ENCODE peak calls at places on chromosomes 13 and 19, in eight cellular contexts. One of them, this sample, is unnamed.

GRCh38 chr13:97630725-97631124 is 196.8 kb downstream of the RAP2A start:
- DNase-seq in CD4-positive, alpha-beta memory T cell: no peak
- DNase-seq in right lobe of liver: no peak
- DNase-seq in mesendoderm: no peak
- DNase-seq in choroid plexus epithelial cell: no peak
- DNase-seq in heart left ventricle: no peak
- DNase-seq in heart right ventricle: no peak
- DNase-seq in astrocyte of the spinal cord: no peak
- DNase-seq in this sample: no peak

GRCh38 chr19:45547965-45548609 is 36.5 kb downstream of the OPA3 start:
- DNase-seq in CD4-positive, alpha-beta memory T cell: no peak
- DNase-seq in right lobe of liver: no peak
- DNase-seq in mesendoderm: peak; percentile 51
- DNase-seq in choroid plexus epithelial cell: no peak
- DNase-seq in heart left ventricle: no peak
- DNase-seq in heart right ventricle: no peak
- DNase-seq in astrocyte of the spinal cord: peak; percentile 35
- DNase-seq in this sample: peak; percentile 42

GRCh38 chr13:105159794-105160193 is 1375.7 kb downstream of the EFNB2 start:
- DNase-seq in CD4-positive, alpha-beta memory T cell: no peak
- DNase-seq in right lobe of liver: no peak
- DNase-seq in mesendoderm: no peak
- DNase-seq in choroid plexus epithelial cell: no peak
- DNase-seq in heart left ventricle: no peak
- DNase-seq in heart right ventricle: no peak
- DNase-seq in astrocyte of the spinal cord: no peak
- DNase-seq in this sample: no peak

GRCh38 chr13:41193469-41193868 is 900 bp downstream of the KBTBD7 start:
- DNase-seq in CD4-positive, alpha-beta memory T cell: no peak
- DNase-seq in right lobe of liver: no peak
- DNase-seq in mesendoderm: no peak
- DNase-seq in choroid plexus epithelial cell: no peak
- DNase-seq in heart left ventricle: no peak
- DNase-seq in heart right ventricle: no peak
- DNase-seq in astrocyte of the spinal cord: no peak
- DNase-seq in this sample: no peak

GRCh38 chr19:18332917-18333530 is 7.4 kb upstream of the PGPEP1 start:
- DNase-seq in CD4-positive, alpha-beta memory T cell: no peak
- DNase-seq in right lobe of liver: no peak
- DNase-seq in mesendoderm: no peak
- DNase-seq in choroid plexus epithelial cell: no peak
- DNase-seq in heart left ventricle: no peak
- DNase-seq in heart right ventricle: no peak
- DNase-seq in astrocyte of the spinal cord: no peak
- DNase-seq in this sample: no peak

GRCh38 chr19:49113762-49114629 is at the start of gene LIN7B:
- DNase-seq in CD4-positive, alpha-beta memory T cell: peak; percentile 81
- DNase-seq in right lobe of liver: peak; percentile 72
- DNase-seq in mesendoderm: peak; percentile 82
- DNase-seq in choroid plexus epithelial cell: peak; percentile 54
- DNase-seq in heart left ventricle: peak; percentile 76
- DNase-seq in heart right ventricle: peak; percentile 77
- DNase-seq in astrocyte of the spinal cord: peak; percentile 35
- DNase-seq in this sample: peak; percentile 88

GRCh38 chr19:34269968-34270621 is 15.7 kb downstream of the GARRE1 start:
- DNase-seq in CD4-positive, alpha-beta memory T cell: peak; percentile 87
- DNase-seq in right lobe of liver: peak; percentile 66
- DNase-seq in mesendoderm: peak; percentile 98
- DNase-seq in choroid plexus epithelial cell: peak; percentile 70
- DNase-seq in heart left ventricle: peak; percentile 80
- DNase-seq in heart right ventricle: peak; percentile 57
- DNase-seq in astrocyte of the spinal cord: peak; percentile 65
- DNase-seq in this sample: peak; percentile 58

GRCh38 chr13:39888865-39889810 is 233.7 kb downstream of the COG6 start:
- DNase-seq in CD4-positive, alpha-beta memory T cell: no peak
- DNase-seq in right lobe of liver: no peak
- DNase-seq in mesendoderm: peak; percentile 61
- DNase-seq in choroid plexus epithelial cell: peak; percentile 47
- DNase-seq in heart left ventricle: no peak
- DNase-seq in heart right ventricle: no peak
- DNase-seq in astrocyte of the spinal cord: no peak
- DNase-seq in this sample: no peak

GRCh38 chr19:3620817-3621547 is 5.6 kb downstream of the CACTIN start:
- DNase-seq in CD4-positive, alpha-beta memory T cell: no peak
- DNase-seq in right lobe of liver: peak; percentile 17
- DNase-seq in mesendoderm: no peak
- DNase-seq in choroid plexus epithelial cell: no peak
- DNase-seq in heart left ventricle: no peak
- DNase-seq in heart right ventricle: no peak
- DNase-seq in astrocyte of the spinal cord: no peak
- DNase-seq in this sample: no peak

GRCh38 chr19:38210458-38210987 is 13.5 kb downstream of the DPF1 start:
- DNase-seq in CD4-positive, alpha-beta memory T cell: no peak
- DNase-seq in right lobe of liver: no peak
- DNase-seq in mesendoderm: peak; percentile 91
- DNase-seq in choroid plexus epithelial cell: peak; percentile 23
- DNase-seq in heart left ventricle: peak; percentile 66
- DNase-seq in heart right ventricle: peak; percentile 71
- DNase-seq in astrocyte of the spinal cord: peak; percentile 37
- DNase-seq in this sample: no peak

GRCh38 chr19:29478578-29479565 is 46.9 kb upstream of the VSTM2B start:
- DNase-seq in CD4-positive, alpha-beta memory T cell: no peak
- DNase-seq in right lobe of liver: no peak
- DNase-seq in mesendoderm: peak; percentile 85
- DNase-seq in choroid plexus epithelial cell: no peak
- DNase-seq in heart left ventricle: no peak
- DNase-seq in heart right ventricle: no peak
- DNase-seq in astrocyte of the spinal cord: no peak
- DNase-seq in this sample: no peak

GRCh38 chr13:90757127-90757680 is 590.3 kb upstream of the MIR17HG start:
- DNase-seq in CD4-positive, alpha-beta memory T cell: no peak
- DNase-seq in right lobe of liver: no peak
- DNase-seq in mesendoderm: no peak
- DNase-seq in choroid plexus epithelial cell: no peak
- DNase-seq in heart left ventricle: no peak
- DNase-seq in heart right ventricle: no peak
- DNase-seq in astrocyte of the spinal cord: peak; percentile 13
- DNase-seq in this sample: no peak

DNA sequence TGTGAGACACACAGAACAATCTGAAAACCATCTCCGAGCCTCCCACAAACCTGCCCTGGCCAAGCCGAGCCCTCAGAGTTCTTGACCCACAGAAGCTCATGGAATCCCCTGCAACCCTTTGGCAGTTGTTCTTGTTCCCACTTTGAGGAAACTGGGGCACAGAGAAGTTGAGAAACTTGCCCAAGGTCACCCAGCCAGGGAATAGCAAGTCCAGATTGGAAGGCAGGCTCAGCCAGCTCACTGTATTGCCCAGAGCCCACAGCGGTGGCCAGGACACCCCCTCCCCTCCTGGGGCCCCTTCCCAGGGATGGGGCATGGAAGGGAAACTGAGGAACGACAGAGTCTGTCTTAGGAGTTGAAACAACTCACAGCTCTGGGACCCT is 1.8 kb downstream of the ZSWIM4 start:
- DNase-seq in CD4-positive, alpha-beta memory T cell: no peak
- DNase-seq in right lobe of liver: no peak
- DNase-seq in mesendoderm: no peak
- DNase-seq in choroid plexus epithelial cell: no peak
- DNase-seq in heart left ventricle: no peak
- DNase-seq in heart right ventricle: no peak
- DNase-seq in astrocyte of the spinal cord: no peak
- DNase-seq in this sample: no peak
- H3K4me3 ChIP-seq in CD4-positive, alpha-beta memory T cell: no peak overlapping the region
- H3K4me3 ChIP-seq in right lobe of liver: no peak overlapping the region
- H3K4me3 ChIP-seq in mesendoderm: no peak overlapping the region
- H3K4me3 ChIP-seq in choroid plexus epithelial cell: peak overlapping the region; percentile 71
- H3K4me3 ChIP-seq in heart left ventricle: peak overlapping the region; percentile 60
- H3K4me3 ChIP-seq in heart right ventricle: peak overlapping the region; percentile 74
- H3K4me3 ChIP-seq in astrocyte of the spinal cord: peak overlapping the region; percentile 73
- H3K4me3 ChIP-seq in this sample: peak overlapping the region; percentile 84

GRCh38 chr19:47241919-47242644 is 11.1 kb upstream of the BBC3 start:
- DNase-seq in CD4-positive, alpha-beta memory T cell: no peak
- DNase-seq in right lobe of liver: no peak
- DNase-seq in mesendoderm: no peak
- DNase-seq in choroid plexus epithelial cell: no peak
- DNase-seq in heart left ventricle: no peak
- DNase-seq in heart right ventricle: no peak
- DNase-seq in astrocyte of the spinal cord: no peak
- DNase-seq in this sample: no peak

GRCh38 chr19:47239152-47239551 is 8.2 kb upstream of the BBC3 start:
- DNase-seq in CD4-positive, alpha-beta memory T cell: no peak
- DNase-seq in right lobe of liver: no peak
- DNase-seq in mesendoderm: no peak
- DNase-seq in choroid plexus epithelial cell: peak; percentile 45
- DNase-seq in heart left ventricle: no peak
- DNase-seq in heart right ventricle: no peak
- DNase-seq in astrocyte of the spinal cord: no peak
- DNase-seq in this sample: no peak

GRCh38 chr19:47239610-47240296 is 8.8 kb upstream of the BBC3 start:
- DNase-seq in CD4-positive, alpha-beta memory T cell: peak; percentile 56
- DNase-seq in right lobe of liver: no peak
- DNase-seq in mesendoderm: no peak
- DNase-seq in choroid plexus epithelial cell: peak; percentile 48
- DNase-seq in heart left ventricle: peak; percentile 66
- DNase-seq in heart right ventricle: peak; percentile 40
- DNase-seq in astrocyte of the spinal cord: peak; percentile 46
- DNase-seq in this sample: peak; percentile 84

GRCh38 chr19:47240996-47241918 is 10.3 kb upstream of the BBC3 start:
- DNase-seq in CD4-positive, alpha-beta memory T cell: peak; percentile 84
- DNase-seq in right lobe of liver: peak; percentile 83
- DNase-seq in mesendoderm: peak; percentile 97
- DNase-seq in choroid plexus epithelial cell: peak; percentile 84
- DNase-seq in heart left ventricle: peak; percentile 78
- DNase-seq in heart right ventricle: peak; percentile 45
- DNase-seq in astrocyte of the spinal cord: peak; percentile 81
- DNase-seq in this sample: peak; percentile 84

DNA sequence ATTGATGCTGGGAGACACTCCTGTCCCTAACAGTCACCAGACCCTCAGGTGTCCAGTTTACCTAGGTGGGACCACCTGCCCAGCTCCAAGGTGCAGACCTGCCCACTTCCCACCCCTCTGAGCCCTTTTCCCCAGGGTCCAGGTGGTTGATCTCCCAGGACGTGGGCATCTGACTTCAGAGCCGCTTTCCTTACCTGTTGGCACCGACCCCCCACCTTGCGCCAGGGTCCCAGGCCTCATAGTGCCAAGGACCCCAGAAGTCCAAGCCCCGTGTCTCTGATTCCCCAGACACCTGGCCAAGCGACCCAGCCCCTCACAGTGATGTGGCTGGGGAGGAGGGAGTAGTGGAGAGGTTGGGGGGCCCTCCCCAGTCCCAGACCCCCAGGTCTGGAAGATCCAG is 9.6 kb upstream of the BBC3 start:
- DNase-seq in CD4-positive, alpha-beta memory T cell: no peak
- DNase-seq in right lobe of liver: no peak
- DNase-seq in mesendoderm: no peak
- DNase-seq in choroid plexus epithelial cell: no peak
- DNase-seq in heart left ventricle: no peak
- DNase-seq in heart right ventricle: no peak
- DNase-seq in astrocyte of the spinal cord: no peak
- DNase-seq in this sample: no peak
- H3K4me3 ChIP-seq in CD4-positive, alpha-beta memory T cell: peak overlapping the region; percentile 35
- H3K4me3 ChIP-seq in right lobe of liver: no peak overlapping the region
- H3K4me3 ChIP-seq in mesendoderm: no peak overlapping the region
- H3K4me3 ChIP-seq in choroid plexus epithelial cell: no peak overlapping the region
- H3K4me3 ChIP-seq in heart left ventricle: no peak overlapping the region
- H3K4me3 ChIP-seq in heart right ventricle: no peak overlapping the region
- H3K4me3 ChIP-seq in astrocyte of the spinal cord: no peak overlapping the region
- H3K4me3 ChIP-seq in this sample: no peak overlapping the region

DNA sequence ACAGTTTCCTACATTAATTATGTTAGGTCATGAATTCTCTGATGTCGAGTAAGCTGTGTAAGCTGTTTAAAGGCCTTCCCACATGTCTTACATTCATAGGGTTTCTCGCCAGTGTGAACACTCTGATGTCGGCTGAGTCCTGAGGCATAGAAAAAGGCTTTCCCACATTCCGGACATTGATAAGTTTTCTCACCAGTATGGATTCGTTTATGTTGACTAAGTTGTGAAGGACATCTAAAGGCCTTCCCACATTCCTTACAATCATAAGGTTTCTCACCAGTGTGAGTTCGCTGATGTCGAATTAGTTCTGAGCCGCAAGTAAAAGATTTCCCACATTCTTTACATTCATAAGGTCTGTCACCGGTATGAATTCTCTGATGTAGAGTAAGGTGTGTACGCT is 24.9 kb downstream of the ZNF850 start:
- DNase-seq in CD4-positive, alpha-beta memory T cell: no peak
- DNase-seq in right lobe of liver: no peak
- DNase-seq in mesendoderm: peak; percentile 25
- DNase-seq in choroid plexus epithelial cell: no peak
- DNase-seq in heart left ventricle: no peak
- DNase-seq in heart right ventricle: no peak
- DNase-seq in astrocyte of the spinal cord: no peak
- DNase-seq in this sample: no peak
- H3K4me3 ChIP-seq in CD4-positive, alpha-beta memory T cell: peak overlapping the region; percentile 6
- H3K4me3 ChIP-seq in right lobe of liver: no peak overlapping the region
- H3K4me3 ChIP-seq in mesendoderm: peak overlapping the region; percentile 41
- H3K4me3 ChIP-seq in choroid plexus epithelial cell: no peak overlapping the region
- H3K4me3 ChIP-seq in heart left ventricle: no peak overlapping the region
- H3K4me3 ChIP-seq in heart right ventricle: no peak overlapping the region
- H3K4me3 ChIP-seq in astrocyte of the spinal cord: no peak overlapping the region
- H3K4me3 ChIP-seq in this sample: peak overlapping the region; percentile 73

GRCh38 chr13:73767747-73768315 is 366.4 kb downstream of the KLF12 start:
- DNase-seq in CD4-positive, alpha-beta memory T cell: peak; percentile 13
- DNase-seq in right lobe of liver: no peak
- DNase-seq in mesendoderm: peak; percentile 74
- DNase-seq in choroid plexus epithelial cell: no peak
- DNase-seq in heart left ventricle: no peak
- DNase-seq in heart right ventricle: no peak
- DNase-seq in astrocyte of the spinal cord: no peak
- DNase-seq in this sample: peak; percentile 7

GRCh38 chr13:73767191-73767741 is 366.9 kb downstream of the KLF12 start:
- DNase-seq in CD4-positive, alpha-beta memory T cell: no peak
- DNase-seq in right lobe of liver: no peak
- DNase-seq in mesendoderm: peak; percentile 66
- DNase-seq in choroid plexus epithelial cell: peak; percentile 54
- DNase-seq in heart left ventricle: no peak
- DNase-seq in heart right ventricle: no peak
- DNase-seq in astrocyte of the spinal cord: peak; percentile 35
- DNase-seq in this sample: peak; percentile 19

DNA sequence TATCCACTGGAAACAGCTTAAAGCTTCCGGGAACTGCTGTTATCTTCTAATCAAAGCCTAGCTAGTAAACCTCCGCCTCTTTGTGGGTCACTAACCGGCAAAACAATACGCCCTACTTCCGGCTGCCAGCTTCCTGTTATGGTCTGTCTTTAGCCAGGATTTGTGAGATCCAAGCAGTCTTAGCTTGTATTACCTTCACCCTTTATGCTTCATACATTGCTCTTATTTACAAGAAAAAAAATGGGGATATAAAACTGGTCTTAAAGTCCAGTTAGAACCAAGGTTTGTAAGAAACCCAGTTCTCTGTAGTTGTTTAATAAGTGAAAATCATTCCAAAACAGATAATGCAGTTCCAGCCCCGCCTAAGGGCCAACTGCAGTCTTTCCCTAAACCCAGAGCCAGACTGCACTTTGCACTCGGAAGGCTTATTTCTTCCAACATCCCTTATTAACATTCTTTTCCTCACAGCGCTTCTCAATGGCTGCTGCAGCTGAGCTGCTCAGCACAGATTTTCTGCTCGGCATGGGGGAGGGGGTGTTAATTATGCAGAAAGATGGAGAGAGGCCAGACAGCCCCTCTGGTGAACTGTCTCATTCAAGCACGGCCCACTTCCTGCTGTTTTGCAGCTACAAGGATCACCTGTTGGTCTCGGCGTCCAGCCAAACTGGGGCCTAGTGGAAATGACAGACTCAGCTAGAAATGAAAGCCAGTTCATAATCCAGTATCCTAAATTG is 368.4 kb downstream of the KLF12 start:
- DNase-seq in CD4-positive, alpha-beta memory T cell: peak; percentile 75
- DNase-seq in right lobe of liver: peak; percentile 88
- DNase-seq in mesendoderm: peak; percentile 95
- DNase-seq in choroid plexus epithelial cell: peak; percentile 97
- DNase-seq in heart left ventricle: peak; percentile 90
- DNase-seq in heart right ventricle: peak; percentile 80
- DNase-seq in astrocyte of the spinal cord: peak; percentile 86
- DNase-seq in this sample: no peak
- H3K4me3 ChIP-seq in CD4-positive, alpha-beta memory T cell: peak overlapping the region; percentile 40
- H3K4me3 ChIP-seq in right lobe of liver: no peak overlapping the region
- H3K4me3 ChIP-seq in mesendoderm: no peak overlapping the region
- H3K4me3 ChIP-seq in choroid plexus epithelial cell: peak overlapping the region; percentile 7
- H3K4me3 ChIP-seq in heart left ventricle: peak overlapping the region; percentile 8
- H3K4me3 ChIP-seq in heart right ventricle: peak overlapping the region; percentile 6
- H3K4me3 ChIP-seq in astrocyte of the spinal cord: no peak overlapping the region
- H3K4me3 ChIP-seq in this sample: peak overlapping the region; percentile 38